ENCODE peak calls at places on chromosomes 11 and 22, in four cellular contexts. H is A549, C is Peyer's patch, B is adrenal gland. L is an unnamed sample.

GRCh38 chr22:17860220-17860965 is 86.1 kb upstream of the BID start:
- DNase-seq in B (no peak), C (no peak), H (no peak), L (no peak)

GRCh38 chr22:45448431-45448830 is 34.9 kb downstream of the RIBC2 start:
- DNase-seq in C (no peak), H (no peak), B (no peak), L (peak)

GRCh38 chr11:124339671-124340447 is 19.9 kb upstream of the OR8D2 start:
- DNase-seq in C (no peak), B (no peak), H (no peak), L (no peak)

GRCh38 chr11:108751444-108751843 is 86.6 kb downstream of the DDX10 start:
- DNase-seq in C (no peak), H (no peak), B (no peak), L (no peak)

GRCh38 chr22:22827187-22827948 is 60.2 kb upstream of the IGLL5 start:
- DNase-seq in H (no peak), B (no peak), C (no peak), L (no peak)

GRCh38 chr11:116073854-116074837 is 569.9 kb upstream of the CADM1 start:
- DNase-seq in C (peak), B (no peak), H (no peak), L (no peak)

GRCh38 chr11:1825039-1825740 is 9.6 kb upstream of the SYT8 start:
- DNase-seq in C (peak), H (peak), B (no peak), L (no peak)

GRCh38 chr11:74695705-74696280 is 35.4 kb downstream of the CHRDL2 start:
- DNase-seq in C (no peak), H (no peak), B (no peak), L (no peak)

GRCh38 chr22:49645257-49645656 is 182.4 kb downstream of the BRD1 start:
- DNase-seq in B (no peak), C (no peak), H (no peak), L (no peak)

GRCh38 chr11:953513-953912 is 27.8 kb downstream of the AP2A2 start:
- DNase-seq in B (no peak), H (no peak), C (no peak), L (no peak)

GRCh38 chr11:78228467-78228866 is 39.7 kb downstream of the USP35 start:
- DNase-seq in B (no peak), H (peak), C (peak), L (no peak)

GRCh38 chr11:61627831-61628753 is 47.2 kb upstream of the SYT7 start:
- DNase-seq in B (peak), C (peak), H (peak), L (peak)

GRCh38 chr22:19086944-19087343 is 35.3 kb downstream of the DGCR2 start:
- DNase-seq in C (no peak), H (no peak), B (no peak), L (no peak)

GRCh38 chr11:7655253-7656217 is 17.8 kb downstream of the CYB5R2 start:
- DNase-seq in H (no peak), B (peak), C (no peak), L (no peak)

GRCh38 chr11:44886765-44887164 is 63.9 kb downstream of the TP53I11 start:
- DNase-seq in B (peak), C (no peak), H (no peak), L (no peak)

GRCh38 chr11:61297741-61298140 is 2.6 kb upstream of the VWCE start:
- DNase-seq in H (no peak), B (peak), C (no peak), L (peak)

GRCh38 chr22:40409613-40410113 is 39.3 kb downstream of the SGSM3 start:
- DNase-seq in H (no peak), C (no peak), B (no peak), L (no peak)

GRCh38 chr11:107999759-108000455 is 8.8 kb upstream of the CUL5 start:
- DNase-seq in C (no peak), B (no peak), H (peak), L (no peak)

GRCh38 chr11:124879229-124879998 is 14.2 kb downstream of the ROBO3 start:
- DNase-seq in B (no peak), C (no peak), H (no peak), L (no peak)

GRCh38 chr22:22168190-22168940 is 76.2 kb upstream of the VPREB1 start:
- DNase-seq in H (peak), C (peak), B (no peak), L (no peak)

GRCh38 chr11:1152316-1153104 is 5.2 kb upstream of the MUC5AC start:
- DNase-seq in B (no peak), C (peak), H (peak), L (no peak)

GRCh38 chr11:33187851-33188722 is 26.8 kb upstream of the CSTF3 start:
- DNase-seq in C (no peak), H (no peak), B (no peak), L (peak)

GRCh38 chr11:122101625-122102291 is 14.3 kb downstream of the BLID start:
- DNase-seq in C (no peak), B (peak), H (no peak), L (peak)

GRCh38 chr11:120431633-120432032 is 79.9 kb upstream of the GRIK4 start:
- DNase-seq in B (no peak), C (no peak), H (peak), L (peak)

GRCh38 chr11:61700221-61700620 is 20.0 kb downstream of the DAGLA start:
- DNase-seq in C (peak), B (peak), H (peak), L (peak)

GRCh38 chr22:49686495-49687219 is 141.0 kb downstream of the BRD1 start:
- DNase-seq in H (no peak), C (no peak), B (no peak), L (no peak)

GRCh38 chr11:103450241-103450640 is 341.0 kb downstream of the DYNC2H1 start:
- DNase-seq in H (no peak), B (no peak), C (no peak), L (no peak)

GRCh38 chr22:45425101-45425500 is 11.6 kb downstream of the RIBC2 start:
- DNase-seq in H (no peak), B (no peak), C (peak), L (no peak)

GRCh38 chr11:103354656-103355055 is 245.4 kb downstream of the DYNC2H1 start:
- DNase-seq in H (no peak), C (no peak), B (no peak), L (no peak)

GRCh38 chr11:67045314-67045713 is 11.3 kb upstream of the RHOD start:
- DNase-seq in H (peak), C (no peak), B (peak), L (peak)

GRCh38 chr11:128171496-128171895 is 415.9 kb downstream of the ETS1 start:
- DNase-seq in C (no peak), B (no peak), H (no peak), L (no peak)

GRCh38 chr22:36386351-36386899 is 1.3 kb downstream of the MYH9 start:
- DNase-seq in B (peak), H (no peak), C (peak), L (peak)

GRCh38 chr11:19679952-19680823 is 32.4 kb upstream of the NAV2 start:
- DNase-seq in C (peak), B (peak), H (peak), L (peak)

GRCh38 chr11:6617315-6617781 is 1.9 kb downstream of the TPP1 start:
- DNase-seq in C (no peak), B (no peak), H (no peak), L (no peak)

GRCh38 chr11:16881074-16881709 is 133.0 kb downstream of the PLEKHA7 start:
- DNase-seq in B (peak), C (no peak), H (no peak), L (peak)

GRCh38 chr11:444397-445144 is 2.8 kb upstream of the ANO9 start:
- DNase-seq in B (no peak), H (no peak), C (peak), L (no peak)

GRCh38 chr11:22193348-22194051 is 615 bp downstream of the ANO5 start:
- DNase-seq in B (peak), C (peak), H (peak), L (peak)

GRCh38 chr22:38731703-38732161 is 24.1 kb downstream of the SUN2 start:
- DNase-seq in B (peak), H (no peak), C (no peak), L (no peak)

GRCh38 chr22:37659066-37659896 is 758 bp downstream of the PDXP start:
- DNase-seq in B (no peak), C (peak), H (no peak), L (no peak)

GRCh38 chr22:37662039-37662438 is 3.5 kb downstream of the PDXP start:
- DNase-seq in C (no peak), H (no peak), B (no peak), L (no peak)

GRCh38 chr22:37661160-37661924 is 2.8 kb downstream of the PDXP start:
- DNase-seq in C (no peak), H (no peak), B (no peak), L (no peak)

GRCh38 chr22:37659897-37660708 is 1.6 kb downstream of the PDXP start:
- DNase-seq in B (no peak), H (no peak), C (no peak), L (no peak)

DNA sequence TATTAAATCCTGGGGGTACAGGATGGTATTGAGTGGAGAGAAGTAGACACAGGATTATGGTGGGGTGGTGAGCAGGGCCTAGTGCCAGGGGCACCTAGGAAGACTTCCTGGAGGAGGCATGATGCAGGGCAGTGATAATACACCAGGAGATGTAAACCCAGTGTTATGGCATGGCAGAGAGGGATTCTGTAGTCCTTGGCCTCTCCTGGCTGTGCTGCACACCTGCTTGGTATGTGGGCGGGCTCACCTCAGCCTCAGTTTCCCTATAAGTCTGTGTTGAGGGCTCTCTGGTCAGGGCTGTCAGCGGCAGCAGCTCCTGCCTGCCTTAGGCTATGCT is 2.2 kb downstream of the PDXP start:
- DNase-seq in B (no peak), H (no peak), C (no peak), L (no peak)
- H3K27ac ChIP-seq in B (peak), H (no peak), C (peak), L (peak)

GRCh38 chr22:34416321-34416900 is 496.1 kb upstream of the LARGE1 start:
- DNase-seq in C (no peak), B (no peak), H (no peak), L (no peak)
- TF ChIP-seq POLR2A in C (no peak), B (no peak), H (no peak), L (no peak)

DNA sequence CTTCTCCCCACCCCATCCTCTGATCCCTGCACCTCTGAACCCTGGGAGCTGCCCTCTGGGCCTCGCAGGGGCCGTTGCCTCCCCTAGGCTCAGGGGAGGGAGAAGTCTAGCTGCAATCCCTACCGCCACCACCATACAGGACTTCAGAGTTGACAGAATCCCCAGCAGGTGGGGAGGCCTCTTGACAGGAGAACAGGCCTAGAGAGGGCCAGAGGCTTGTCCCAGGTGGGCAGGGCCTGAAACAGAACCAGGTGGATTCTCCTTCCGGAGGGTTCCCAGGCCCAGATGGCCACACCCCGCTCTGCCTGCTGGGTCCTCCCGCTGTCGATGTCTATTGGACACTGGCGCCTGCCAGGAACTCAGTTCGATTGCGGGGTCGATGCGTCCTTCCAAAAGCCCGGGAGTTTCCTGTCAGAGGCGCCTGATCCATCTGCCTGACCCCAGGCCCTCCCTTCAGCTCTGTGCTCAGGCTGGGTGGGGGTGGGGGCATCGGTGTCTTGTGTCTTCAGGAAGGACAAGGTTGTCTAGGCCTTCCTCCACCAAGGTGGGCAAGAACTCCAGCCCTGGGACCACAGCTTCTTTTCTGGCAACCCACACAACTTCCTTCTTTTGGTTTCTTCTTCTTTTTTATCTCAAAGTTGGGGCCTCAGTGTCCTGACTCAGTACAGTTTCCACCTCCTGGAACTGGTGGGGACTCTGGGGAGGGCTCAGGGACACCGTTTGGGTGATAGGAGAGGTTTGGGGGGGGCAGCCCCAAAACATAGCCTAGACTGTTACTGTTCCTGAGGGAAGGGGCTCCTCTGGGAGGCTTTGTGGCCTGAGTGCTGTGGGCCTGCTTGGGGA is 6.4 kb downstream of the STARD10 start:
- DNase-seq in B (no peak), H (peak), C (peak), L (no peak)
- TF ChIP-seq CTCF in B (no peak), H (no peak), C (peak), L (no peak)

GRCh38 chr22:47445716-47446290 is 683.4 kb downstream of the TBC1D22A start:
- DNase-seq in C (peak), H (no peak), B (no peak), L (no peak)
- H3K27ac ChIP-seq in C (no peak), H (no peak), B (no peak), L (no peak)

GRCh38 chr22:30591588-30592359 is at the start of gene PES1:
- DNase-seq in C (peak), B (peak), H (peak), L (peak)
- TF ChIP-seq POLR2A in C (peak), B (no peak), H (peak), L (peak)

GRCh38 chr22:47020157-47020556 is 257.7 kb downstream of the TBC1D22A start:
- DNase-seq in H (no peak), C (peak), B (no peak), L (no peak)

GRCh38 chr22:47023871-47024270 is 261.4 kb downstream of the TBC1D22A start:
- DNase-seq in B (no peak), H (no peak), C (peak), L (no peak)

GRCh38 chr22:47021371-47022074 is 259.1 kb downstream of the TBC1D22A start:
- DNase-seq in B (no peak), H (no peak), C (peak), L (no peak)

GRCh38 chr22:47022075-47022473 is 259.6 kb downstream of the TBC1D22A start:
- DNase-seq in B (no peak), C (peak), H (no peak), L (no peak)

GRCh38 chr22:47022475-47022874 is 260.0 kb downstream of the TBC1D22A start:
- DNase-seq in H (no peak), C (peak), B (no peak), L (no peak)
- TF ChIP-seq CTCF in H (no peak), C (no peak), B (no peak), L (no peak)

GRCh38 chr22:46578824-46579561 is 41.2 kb upstream of the GRAMD4 start:
- DNase-seq in B (peak), H (no peak), C (peak), L (peak)

GRCh38 chr22:46576556-46577351 is 39.3 kb upstream of the CELSR1 start:
- DNase-seq in H (peak), B (peak), C (peak), L (no peak)

GRCh38 chr22:46575915-46576555 is 38.6 kb upstream of the CELSR1 start:
- DNase-seq in H (no peak), B (peak), C (peak), L (peak)

GRCh38 chr22:46578251-46578823 is 40.9 kb upstream of the CELSR1 start:
- DNase-seq in H (no peak), C (peak), B (peak), L (no peak)

GRCh38 chr22:46577361-46578249 is 40.2 kb upstream of the CELSR1 start:
- DNase-seq in C (peak), H (no peak), B (peak), L (peak)
- H3K27ac ChIP-seq in C (peak), H (peak), B (peak), L (peak)

GRCh38 chr11:65720237-65720934 is at the start of gene RNASEH2C:
- DNase-seq in C (peak), H (peak), B (peak), L (peak)
- TF ChIP-seq POLR2A in C (peak), H (peak), B (peak), L (peak)

DNA sequence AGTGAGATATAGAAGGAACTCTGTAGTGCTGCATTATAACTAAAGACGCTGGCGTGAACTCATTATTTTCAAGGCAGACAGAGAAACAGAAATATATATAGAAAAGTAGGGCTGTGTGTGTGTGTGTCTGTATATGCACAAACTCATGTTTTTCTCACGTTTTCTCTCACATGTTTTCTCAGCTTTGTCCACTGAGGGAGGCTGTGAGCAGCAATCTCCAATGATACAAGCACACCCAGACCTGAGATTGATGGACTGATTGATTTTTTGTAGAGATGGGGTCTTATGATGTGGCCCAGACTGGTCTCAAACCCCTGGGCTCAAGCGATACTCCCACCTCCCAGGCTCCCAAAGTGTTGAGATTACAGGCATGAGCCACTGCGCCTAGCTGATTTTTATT is 122.5 kb downstream of the SERGEF start:
- DNase-seq in H (no peak), C (no peak), B (no peak), L (no peak)
- TF ChIP-seq CTCF in H (no peak), C (no peak), B (no peak), L (no peak)

DNA sequence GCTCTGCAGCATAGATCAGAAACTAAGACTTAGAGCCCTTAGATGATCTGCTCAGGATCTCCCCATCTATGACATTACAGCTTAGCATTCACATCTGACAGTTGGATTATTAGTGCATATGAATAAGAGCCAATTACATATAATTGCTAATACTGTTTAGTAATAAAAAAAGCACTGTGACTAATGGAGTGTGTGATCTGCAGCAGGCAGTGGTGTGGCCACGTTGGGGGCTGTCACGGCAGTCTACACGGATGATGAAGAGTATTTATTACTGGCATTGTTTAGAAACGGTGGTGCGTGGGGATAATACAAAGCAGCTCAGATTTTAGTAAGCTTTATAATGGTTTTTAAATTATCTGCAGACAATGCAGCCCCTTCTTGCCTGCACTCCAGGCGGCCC is 93.5 kb upstream of the TIMP3 start:
- DNase-seq in H (no peak), B (no peak), C (no peak), L (no peak)
- H3K27ac ChIP-seq in H (no peak), B (no peak), C (no peak), L (no peak)

L was measured in gastrocnemius medialis.